ENCODE peak calls at places on chromosomes 11 and 22, in six cellular contexts. One of them, this sample, is unnamed.

GRCh38 chr11:78194490-78194889 is 5.8 kb downstream of the USP35 start:
- DNase-seq in anterior cingulate cortex: no peak
- DNase-seq in activated T-helper 9 cell treated with anti-CD3 and anti-CD28 coated beads, Interleukin-2, amount 50 U/mL, for 16 hours: no peak
- DNase-seq in ELR: no peak
- DNase-seq in A172: no peak
- DNase-seq in CD4-positive, CD25-positive, alpha-beta regulatory T cell: no peak
- DNase-seq in this sample: no peak

GRCh38 chr22:36417281-36417686 is 29.5 kb upstream of the MYH9 start:
- DNase-seq in anterior cingulate cortex: no peak
- DNase-seq in activated T-helper 9 cell treated with anti-CD3 and anti-CD28 coated beads, Interleukin-2, amount 50 U/mL, for 16 hours: no peak
- DNase-seq in ELR: peak; percentile 95
- DNase-seq in A172: peak; percentile 69
- DNase-seq in CD4-positive, CD25-positive, alpha-beta regulatory T cell: no peak
- DNase-seq in this sample: no peak

GRCh38 chr22:50569896-50570535 is 7.3 kb upstream of the SYCE3 start:
- DNase-seq in anterior cingulate cortex: no peak
- DNase-seq in activated T-helper 9 cell treated with anti-CD3 and anti-CD28 coated beads, Interleukin-2, amount 50 U/mL, for 16 hours: no peak
- DNase-seq in ELR: no peak
- DNase-seq in A172: no peak
- DNase-seq in CD4-positive, CD25-positive, alpha-beta regulatory T cell: no peak
- DNase-seq in this sample: no peak

GRCh38 chr22:38034278-38034882 is 22.8 kb upstream of the PICK1 start:
- DNase-seq in anterior cingulate cortex: peak; percentile 86
- DNase-seq in activated T-helper 9 cell treated with anti-CD3 and anti-CD28 coated beads, Interleukin-2, amount 50 U/mL, for 16 hours: no peak
- DNase-seq in ELR: peak; percentile 91
- DNase-seq in A172: peak; percentile 87
- DNase-seq in CD4-positive, CD25-positive, alpha-beta regulatory T cell: no peak
- DNase-seq in this sample: peak; percentile 81

GRCh38 chr22:31244044-31244942 is 32.2 kb downstream of the LIMK2 start:
- DNase-seq in anterior cingulate cortex: no peak
- DNase-seq in activated T-helper 9 cell treated with anti-CD3 and anti-CD28 coated beads, Interleukin-2, amount 50 U/mL, for 16 hours: no peak
- DNase-seq in ELR: peak; percentile 87
- DNase-seq in A172: peak; percentile 76
- DNase-seq in CD4-positive, CD25-positive, alpha-beta regulatory T cell: no peak
- DNase-seq in this sample: peak; percentile 51

GRCh38 chr11:103903621-103904323 is 132.7 kb upstream of the DDI1 start:
- DNase-seq in anterior cingulate cortex: no peak
- DNase-seq in activated T-helper 9 cell treated with anti-CD3 and anti-CD28 coated beads, Interleukin-2, amount 50 U/mL, for 16 hours: no peak
- DNase-seq in ELR: no peak
- DNase-seq in A172: no peak
- DNase-seq in CD4-positive, CD25-positive, alpha-beta regulatory T cell: no peak
- DNase-seq in this sample: no peak

GRCh38 chr11:2666828-2667570 is 32.8 kb downstream of the KCNQ1OT1 start:
- DNase-seq in anterior cingulate cortex: no peak
- DNase-seq in activated T-helper 9 cell treated with anti-CD3 and anti-CD28 coated beads, Interleukin-2, amount 50 U/mL, for 16 hours: no peak
- DNase-seq in ELR: no peak
- DNase-seq in A172: no peak
- DNase-seq in CD4-positive, CD25-positive, alpha-beta regulatory T cell: no peak
- DNase-seq in this sample: no peak

GRCh38 chr11:17525570-17525969 is 18.6 kb downstream of the USH1C start:
- DNase-seq in anterior cingulate cortex: no peak
- DNase-seq in activated T-helper 9 cell treated with anti-CD3 and anti-CD28 coated beads, Interleukin-2, amount 50 U/mL, for 16 hours: no peak
- DNase-seq in ELR: no peak
- DNase-seq in A172: no peak
- DNase-seq in CD4-positive, CD25-positive, alpha-beta regulatory T cell: no peak
- DNase-seq in this sample: no peak

GRCh38 chr11:58629857-58630256 is 7.4 kb downstream of the CNTF start:
- DNase-seq in anterior cingulate cortex: peak; percentile 10
- DNase-seq in activated T-helper 9 cell treated with anti-CD3 and anti-CD28 coated beads, Interleukin-2, amount 50 U/mL, for 16 hours: no peak
- DNase-seq in ELR: peak; percentile 77
- DNase-seq in A172: peak; percentile 23
- DNase-seq in CD4-positive, CD25-positive, alpha-beta regulatory T cell: peak; percentile 22
- DNase-seq in this sample: peak; percentile 24

GRCh38 chr11:77172666-77172982 is 44.6 kb downstream of the MYO7A start:
- DNase-seq in anterior cingulate cortex: no peak
- DNase-seq in activated T-helper 9 cell treated with anti-CD3 and anti-CD28 coated beads, Interleukin-2, amount 50 U/mL, for 16 hours: no peak
- DNase-seq in ELR: no peak
- DNase-seq in A172: no peak
- DNase-seq in CD4-positive, CD25-positive, alpha-beta regulatory T cell: no peak
- DNase-seq in this sample: no peak

GRCh38 chr11:78295347-78295746 is 106.6 kb downstream of the USP35 start:
- DNase-seq in anterior cingulate cortex: no peak
- DNase-seq in activated T-helper 9 cell treated with anti-CD3 and anti-CD28 coated beads, Interleukin-2, amount 50 U/mL, for 16 hours: no peak
- DNase-seq in ELR: no peak
- DNase-seq in A172: no peak
- DNase-seq in CD4-positive, CD25-positive, alpha-beta regulatory T cell: no peak
- DNase-seq in this sample: no peak

GRCh38 chr22:47450876-47451475 is 688.5 kb downstream of the TBC1D22A start:
- DNase-seq in anterior cingulate cortex: peak; percentile 32
- DNase-seq in activated T-helper 9 cell treated with anti-CD3 and anti-CD28 coated beads, Interleukin-2, amount 50 U/mL, for 16 hours: no peak
- DNase-seq in ELR: no peak
- DNase-seq in A172: no peak
- DNase-seq in CD4-positive, CD25-positive, alpha-beta regulatory T cell: no peak
- DNase-seq in this sample: no peak